ENCODE peak calls at places on chromosomes 6 and 20, in eight cellular contexts. D is hippocampal formation; J is mammary epithelial cell; C is tibial nerve; M is T-helper 2 cell; T is iris pigment epithelial cell; E is naive thymus-derived CD8-positive, alpha-beta T cell; P is C1 segment of cervical spinal cord. U is an unnamed sample.

GRCh38 chr6:96939019-96939805 is 14.7 kb downstream of the KLHL32 start:
- DNase-seq in D (no peak), J (peak; percentile 67), C (no peak), M (no peak), T (peak; percentile 54), E (no peak), P (no peak), U (no peak)

GRCh38 chr6:70151616-70152015 is 151.3 kb downstream of the COL9A1 start:
- DNase-seq in D (no peak), J (no peak), C (no peak), M (no peak), T (no peak), E (no peak), P (no peak), U (no peak)

GRCh38 chr20:17971571-17972013 is 2.8 kb downstream of the MGME1 start:
- DNase-seq in D (no peak), J (peak; percentile 40), C (no peak), M (no peak), T (peak; percentile 81), E (no peak), P (no peak), U (no peak)

GRCh38 chr6:34360556-34360955 is 31.9 kb downstream of the NUDT3 start:
- DNase-seq in D (no peak), J (no peak), C (no peak), M (no peak), T (peak; percentile 83), E (no peak), P (no peak), U (no peak)

GRCh38 chr6:111846061-111846460 is 27.2 kb downstream of the FYN start:
- DNase-seq in D (no peak), J (no peak), C (no peak), M (no peak), T (no peak), E (no peak), P (no peak), U (no peak)

GRCh38 chr20:46204594-46205205 is 86.6 kb downstream of the CD40 start:
- DNase-seq in D (no peak), J (no peak), C (no peak), M (no peak), T (no peak), E (no peak), P (no peak), U (no peak)

GRCh38 chr20:1734269-1734858 is 76.8 kb upstream of the SIRPG start:
- DNase-seq in D (no peak), J (peak; percentile 36), C (no peak), M (no peak), T (no peak), E (no peak), P (no peak), U (no peak)

GRCh38 chr20:33896509-33896908 is 85.4 kb downstream of the CHMP4B start:
- DNase-seq in D (no peak), J (no peak), C (peak; percentile 8), M (no peak), T (peak; percentile 69), E (no peak), P (no peak), U (no peak)

GRCh38 chr20:51634877-51635276 is 92.4 kb upstream of the NFATC2 start:
- DNase-seq in D (no peak), J (no peak), C (no peak), M (no peak), T (no peak), E (no peak), P (no peak), U (no peak)

GRCh38 chr6:37137201-37137880 is 32.6 kb upstream of the PIM1 start:
- DNase-seq in D (no peak), J (peak; percentile 96), C (no peak), M (no peak), T (peak; percentile 100), E (no peak), P (no peak), U (peak; percentile 17)

GRCh38 chr6:26193467-26194328 is 106.5 kb downstream of the HFE start:
- DNase-seq in D (no peak), J (no peak), C (no peak), M (no peak), T (no peak), E (no peak), P (no peak), U (no peak)

GRCh38 chr20:46088409-46089075 is 1.2 kb downstream of the NCOA5 start:
- DNase-seq in D (no peak), J (peak; percentile 47), C (no peak), M (no peak), T (peak; percentile 24), E (no peak), P (no peak), U (no peak)

GRCh38 chr20:61668771-61669503 is 396.7 kb downstream of the TAF4 start:
- DNase-seq in D (no peak), J (no peak), C (no peak), M (no peak), T (no peak), E (no peak), P (no peak), U (no peak)

GRCh38 chr6:126176266-126176665 is 163.6 kb upstream of the CENPW start:
- DNase-seq in D (no peak), J (peak; percentile 44), C (no peak), M (no peak), T (peak; percentile 34), E (no peak), P (no peak), U (no peak)

GRCh38 chr6:159815410-159815809 is 15.3 kb downstream of the PNLDC1 start:
- DNase-seq in D (no peak), J (no peak), C (no peak), M (no peak), T (no peak), E (no peak), P (no peak), U (no peak)

GRCh38 chr6:65398851-65399250 is 308.2 kb downstream of the EYS start:
- DNase-seq in D (no peak), J (no peak), C (no peak), M (no peak), T (no peak), E (no peak), P (no peak), U (no peak)

GRCh38 chr20:1993986-1994385 is at the start of gene PDYN:
- DNase-seq in D (no peak), J (no peak), C (no peak), M (no peak), T (no peak), E (no peak), P (no peak), U (no peak)

GRCh38 chr20:48758206-48758820 is 69.5 kb downstream of the PREX1 start:
- DNase-seq in D (no peak), J (no peak), C (no peak), M (no peak), T (no peak), E (no peak), P (no peak), U (no peak)

U was measured in T-helper 22 cell.